ENCODE peak calls at places on chromosome 19, in five cellular contexts. One of them, this sample, is unnamed.

GRCh38 chr19:8302734-8303133 is 5.4 kb downstream of the CD320 start:
- DNase-seq in kidney glomerular epithelial cell: no peak
- DNase-seq in cardiac muscle cell: no peak
- DNase-seq in globus pallidus: no peak
- DNase-seq in stimulated activated CD8-positive, alpha-beta memory T cell treated with anti-CD3 and anti-CD28 coated beads, Interleukin-7, amount 100 ng/mL, for 24 hours: no peak
- DNase-seq in this sample: no peak

GRCh38 chr19:35383536-35383935 is 12.7 kb downstream of the GPR42 start:
- DNase-seq in kidney glomerular epithelial cell: no peak
- DNase-seq in cardiac muscle cell: no peak
- DNase-seq in globus pallidus: no peak
- DNase-seq in stimulated activated CD8-positive, alpha-beta memory T cell treated with anti-CD3 and anti-CD28 coated beads, Interleukin-7, amount 100 ng/mL, for 24 hours: no peak
- DNase-seq in this sample: no peak

GRCh38 chr19:58573658-58574164 is 576 bp upstream of the MZF1 start:
- DNase-seq in kidney glomerular epithelial cell: no peak
- DNase-seq in cardiac muscle cell: no peak
- DNase-seq in globus pallidus: no peak
- DNase-seq in stimulated activated CD8-positive, alpha-beta memory T cell treated with anti-CD3 and anti-CD28 coated beads, Interleukin-7, amount 100 ng/mL, for 24 hours: no peak
- DNase-seq in this sample: no peak

GRCh38 chr19:31316201-31316951 is 32.9 kb downstream of the TSHZ3 start:
- DNase-seq in kidney glomerular epithelial cell: no peak
- DNase-seq in cardiac muscle cell: peak
- DNase-seq in globus pallidus: no peak
- DNase-seq in stimulated activated CD8-positive, alpha-beta memory T cell treated with anti-CD3 and anti-CD28 coated beads, Interleukin-7, amount 100 ng/mL, for 24 hours: no peak
- DNase-seq in this sample: peak

GRCh38 chr19:11191273-11191755 is 6.0 kb downstream of the KANK2 start:
- DNase-seq in kidney glomerular epithelial cell: no peak
- DNase-seq in cardiac muscle cell: peak
- DNase-seq in globus pallidus: no peak
- DNase-seq in stimulated activated CD8-positive, alpha-beta memory T cell treated with anti-CD3 and anti-CD28 coated beads, Interleukin-7, amount 100 ng/mL, for 24 hours: no peak
- DNase-seq in this sample: peak

GRCh38 chr19:32702010-32702409 is 10.4 kb downstream of the NUDT19 start:
- DNase-seq in kidney glomerular epithelial cell: no peak
- DNase-seq in cardiac muscle cell: no peak
- DNase-seq in globus pallidus: no peak
- DNase-seq in stimulated activated CD8-positive, alpha-beta memory T cell treated with anti-CD3 and anti-CD28 coated beads, Interleukin-7, amount 100 ng/mL, for 24 hours: no peak
- DNase-seq in this sample: no peak

GRCh38 chr19:17504456-17504855 is 7.0 kb upstream of the PGLS start:
- DNase-seq in kidney glomerular epithelial cell: no peak
- DNase-seq in cardiac muscle cell: no peak
- DNase-seq in globus pallidus: no peak
- DNase-seq in stimulated activated CD8-positive, alpha-beta memory T cell treated with anti-CD3 and anti-CD28 coated beads, Interleukin-7, amount 100 ng/mL, for 24 hours: no peak
- DNase-seq in this sample: no peak

GRCh38 chr19:41175825-41176734 is 16.9 kb upstream of the CYP2S1 start:
- DNase-seq in kidney glomerular epithelial cell: peak
- DNase-seq in cardiac muscle cell: peak
- DNase-seq in globus pallidus: peak
- DNase-seq in stimulated activated CD8-positive, alpha-beta memory T cell treated with anti-CD3 and anti-CD28 coated beads, Interleukin-7, amount 100 ng/mL, for 24 hours: no peak
- DNase-seq in this sample: peak

GRCh38 chr19:33350538-33351309 is 22.8 kb upstream of the CEBPG start:
- DNase-seq in kidney glomerular epithelial cell: no peak
- DNase-seq in cardiac muscle cell: peak
- DNase-seq in globus pallidus: no peak
- DNase-seq in stimulated activated CD8-positive, alpha-beta memory T cell treated with anti-CD3 and anti-CD28 coated beads, Interleukin-7, amount 100 ng/mL, for 24 hours: no peak
- DNase-seq in this sample: no peak

GRCh38 chr19:10404888-10405808 is 1.8 kb upstream of the CDC37 start:
- DNase-seq in kidney glomerular epithelial cell: no peak
- DNase-seq in cardiac muscle cell: no peak
- DNase-seq in globus pallidus: no peak
- DNase-seq in stimulated activated CD8-positive, alpha-beta memory T cell treated with anti-CD3 and anti-CD28 coated beads, Interleukin-7, amount 100 ng/mL, for 24 hours: no peak
- DNase-seq in this sample: no peak

GRCh38 chr19:8835446-8835845 is 3.3 kb downstream of the MBD3L1 start:
- DNase-seq in kidney glomerular epithelial cell: no peak
- DNase-seq in cardiac muscle cell: no peak
- DNase-seq in globus pallidus: no peak
- DNase-seq in stimulated activated CD8-positive, alpha-beta memory T cell treated with anti-CD3 and anti-CD28 coated beads, Interleukin-7, amount 100 ng/mL, for 24 hours: no peak
- DNase-seq in this sample: no peak

GRCh38 chr19:15390814-15391213 is 11.2 kb upstream of the AKAP8 start:
- DNase-seq in kidney glomerular epithelial cell: no peak
- DNase-seq in cardiac muscle cell: no peak
- DNase-seq in globus pallidus: no peak
- DNase-seq in stimulated activated CD8-positive, alpha-beta memory T cell treated with anti-CD3 and anti-CD28 coated beads, Interleukin-7, amount 100 ng/mL, for 24 hours: no peak
- DNase-seq in this sample: no peak

GRCh38 chr19:44847144-44848035 is 1.3 kb downstream of the NECTIN2 start:
- DNase-seq in kidney glomerular epithelial cell: peak
- DNase-seq in cardiac muscle cell: peak
- DNase-seq in globus pallidus: peak
- DNase-seq in stimulated activated CD8-positive, alpha-beta memory T cell treated with anti-CD3 and anti-CD28 coated beads, Interleukin-7, amount 100 ng/mL, for 24 hours: no peak
- DNase-seq in this sample: peak

GRCh38 chr19:30207357-30207756 is 164.8 kb upstream of the ZNF536 start:
- DNase-seq in kidney glomerular epithelial cell: no peak
- DNase-seq in cardiac muscle cell: no peak
- DNase-seq in globus pallidus: no peak
- DNase-seq in stimulated activated CD8-positive, alpha-beta memory T cell treated with anti-CD3 and anti-CD28 coated beads, Interleukin-7, amount 100 ng/mL, for 24 hours: no peak
- DNase-seq in this sample: peak

GRCh38 chr19:42154471-42155323 is 22.5 kb upstream of the POU2F2 start:
- DNase-seq in kidney glomerular epithelial cell: no peak
- DNase-seq in cardiac muscle cell: no peak
- DNase-seq in globus pallidus: no peak
- DNase-seq in stimulated activated CD8-positive, alpha-beta memory T cell treated with anti-CD3 and anti-CD28 coated beads, Interleukin-7, amount 100 ng/mL, for 24 hours: no peak
- DNase-seq in this sample: no peak

GRCh38 chr19:42185281-42185680 is 32.2 kb downstream of the DEDD2 start:
- DNase-seq in kidney glomerular epithelial cell: no peak
- DNase-seq in cardiac muscle cell: peak
- DNase-seq in globus pallidus: peak
- DNase-seq in stimulated activated CD8-positive, alpha-beta memory T cell treated with anti-CD3 and anti-CD28 coated beads, Interleukin-7, amount 100 ng/mL, for 24 hours: no peak
- DNase-seq in this sample: no peak

GRCh38 chr19:13823256-13823655 is 28.0 kb downstream of the ZSWIM4 start:
- DNase-seq in kidney glomerular epithelial cell: no peak
- DNase-seq in cardiac muscle cell: no peak
- DNase-seq in globus pallidus: no peak
- DNase-seq in stimulated activated CD8-positive, alpha-beta memory T cell treated with anti-CD3 and anti-CD28 coated beads, Interleukin-7, amount 100 ng/mL, for 24 hours: no peak
- DNase-seq in this sample: no peak

GRCh38 chr19:48568345-48568886 is 16.4 kb downstream of the SULT2B1 start:
- DNase-seq in kidney glomerular epithelial cell: peak
- DNase-seq in cardiac muscle cell: peak
- DNase-seq in globus pallidus: peak
- DNase-seq in stimulated activated CD8-positive, alpha-beta memory T cell treated with anti-CD3 and anti-CD28 coated beads, Interleukin-7, amount 100 ng/mL, for 24 hours: no peak
- DNase-seq in this sample: peak

GRCh38 chr19:6103217-6103644 is 7.1 kb downstream of the RFX2 start:
- DNase-seq in kidney glomerular epithelial cell: peak
- DNase-seq in cardiac muscle cell: peak
- DNase-seq in globus pallidus: no peak
- DNase-seq in stimulated activated CD8-positive, alpha-beta memory T cell treated with anti-CD3 and anti-CD28 coated beads, Interleukin-7, amount 100 ng/mL, for 24 hours: no peak
- DNase-seq in this sample: no peak

GRCh38 chr19:29211562-29212416 is 1.2 kb downstream of the UQCRFS1 start:
- DNase-seq in kidney glomerular epithelial cell: no peak
- DNase-seq in cardiac muscle cell: peak
- DNase-seq in globus pallidus: no peak
- DNase-seq in stimulated activated CD8-positive, alpha-beta memory T cell treated with anti-CD3 and anti-CD28 coated beads, Interleukin-7, amount 100 ng/mL, for 24 hours: no peak
- DNase-seq in this sample: no peak

GRCh38 chr19:3068071-3068470 is 5.8 kb upstream of the TLE5 start:
- DNase-seq in kidney glomerular epithelial cell: no peak
- DNase-seq in cardiac muscle cell: no peak
- DNase-seq in globus pallidus: no peak
- DNase-seq in stimulated activated CD8-positive, alpha-beta memory T cell treated with anti-CD3 and anti-CD28 coated beads, Interleukin-7, amount 100 ng/mL, for 24 hours: no peak
- DNase-seq in this sample: no peak

GRCh38 chr19:2750739-2751437 is 11.1 kb upstream of the SLC39A3 start:
- DNase-seq in kidney glomerular epithelial cell: no peak
- DNase-seq in cardiac muscle cell: no peak
- DNase-seq in globus pallidus: peak
- DNase-seq in stimulated activated CD8-positive, alpha-beta memory T cell treated with anti-CD3 and anti-CD28 coated beads, Interleukin-7, amount 100 ng/mL, for 24 hours: no peak
- DNase-seq in this sample: no peak

GRCh38 chr19:13417054-13417453 is 89.2 kb downstream of the CACNA1A start:
- DNase-seq in kidney glomerular epithelial cell: no peak
- DNase-seq in cardiac muscle cell: peak
- DNase-seq in globus pallidus: no peak
- DNase-seq in stimulated activated CD8-positive, alpha-beta memory T cell treated with anti-CD3 and anti-CD28 coated beads, Interleukin-7, amount 100 ng/mL, for 24 hours: no peak
- DNase-seq in this sample: no peak

This sample was measured in endodermal cell.